ENCODE peak calls at places on chromosomes 3 and 15, in six cellular contexts. H, F, E, A, Z and B are unnamed samples.

GRCh38 chr15:71301958-71302621 is 186.8 kb downstream of the THSD4 start:
- DNase-seq in H (no peak), F (peak), E (no peak), A (no peak), Z (no peak), B (no peak)

GRCh38 chr3:149216195-149216869 is 5.3 kb downstream of the CP start:
- DNase-seq in H (no peak), F (no peak), E (no peak), A (no peak), Z (peak), B (no peak)

GRCh38 chr15:45790325-45790943 is 155.6 kb downstream of the SQOR start:
- DNase-seq in H (no peak), F (peak), E (no peak), A (peak), Z (peak), B (no peak)

GRCh38 chr15:40928351-40928974 is 677 bp upstream of the DLL4 start:
- DNase-seq in H (no peak), F (no peak), E (no peak), A (no peak), Z (no peak), B (peak)

GRCh38 chr3:107740992-107741896 is 218.5 kb downstream of the BBX start:
- DNase-seq in H (no peak), F (peak), E (no peak), A (no peak), Z (no peak), B (no peak)

GRCh38 chr3:53850895-53851294 is 4.5 kb downstream of the IL17RB start:
- DNase-seq in H (no peak), F (peak), E (no peak), A (no peak), Z (peak), B (no peak)

GRCh38 chr3:151859905-151860304 is 13.5 kb upstream of the SUCNR1 start:
- DNase-seq in H (no peak), F (no peak), E (no peak), A (no peak), Z (no peak), B (no peak)

GRCh38 chr3:49020335-49021212 is 1.3 kb upstream of the NDUFAF3 start:
- DNase-seq in H (peak), F (no peak), E (no peak), A (no peak), Z (peak), B (peak)

GRCh38 chr3:134696155-134696554 is 45.3 kb upstream of the KY start:
- DNase-seq in H (no peak), F (no peak), E (no peak), A (no peak), Z (no peak), B (no peak)

GRCh38 chr15:100690032-100690785 is 87.8 kb downstream of the ASB7 start:
- DNase-seq in H (no peak), F (no peak), E (no peak), A (no peak), Z (peak), B (no peak)

GRCh38 chr3:34955684-34956083 is 683.6 kb upstream of the ARPP21 start:
- DNase-seq in H (no peak), F (no peak), E (no peak), A (no peak), Z (no peak), B (no peak)

GRCh38 chr3:189967254-189967865 is 153.3 kb downstream of the P3H2 start:
- DNase-seq in H (no peak), F (peak), E (no peak), A (peak), Z (peak), B (no peak)

GRCh38 chr3:31936661-31937060 is 44.4 kb downstream of the OSBPL10 start:
- DNase-seq in H (no peak), F (peak), E (no peak), A (no peak), Z (no peak), B (no peak)

GRCh38 chr3:55169161-55169560 is 241.3 kb upstream of the LRTM1 start:
- DNase-seq in H (no peak), F (no peak), E (no peak), A (no peak), Z (no peak), B (no peak)

GRCh38 chr15:60932051-60932915 is 296.8 kb downstream of the RORA start:
- DNase-seq in H (no peak), F (peak), E (peak), A (peak), Z (peak), B (no peak)

GRCh38 chr15:84799511-84800187 is 17.5 kb upstream of the ALPK3 start:
- DNase-seq in H (peak), F (no peak), E (no peak), A (no peak), Z (no peak), B (peak)

GRCh38 chr3:51706788-51707731 is at the start of gene GRM2:
- DNase-seq in H (peak), F (peak), E (peak), A (no peak), Z (peak), B (peak)

GRCh38 chr15:65132841-65133549 is 613 bp downstream of the PDCD7 start:
- DNase-seq in H (peak), F (peak), E (no peak), A (peak), Z (peak), B (peak)

GRCh38 chr15:65130941-65131340 is 2.7 kb downstream of the PDCD7 start:
- DNase-seq in H (no peak), F (no peak), E (no peak), A (no peak), Z (no peak), B (no peak)

GRCh38 chr15:65133550-65134200 is at the start of gene PDCD7:
- DNase-seq in H (peak), F (peak), E (peak), A (peak), Z (peak), B (peak)
- TF ChIP-seq POLR2A in H (peak), F (peak), E (no peak), A (peak), Z (peak), B (peak)

DNA sequence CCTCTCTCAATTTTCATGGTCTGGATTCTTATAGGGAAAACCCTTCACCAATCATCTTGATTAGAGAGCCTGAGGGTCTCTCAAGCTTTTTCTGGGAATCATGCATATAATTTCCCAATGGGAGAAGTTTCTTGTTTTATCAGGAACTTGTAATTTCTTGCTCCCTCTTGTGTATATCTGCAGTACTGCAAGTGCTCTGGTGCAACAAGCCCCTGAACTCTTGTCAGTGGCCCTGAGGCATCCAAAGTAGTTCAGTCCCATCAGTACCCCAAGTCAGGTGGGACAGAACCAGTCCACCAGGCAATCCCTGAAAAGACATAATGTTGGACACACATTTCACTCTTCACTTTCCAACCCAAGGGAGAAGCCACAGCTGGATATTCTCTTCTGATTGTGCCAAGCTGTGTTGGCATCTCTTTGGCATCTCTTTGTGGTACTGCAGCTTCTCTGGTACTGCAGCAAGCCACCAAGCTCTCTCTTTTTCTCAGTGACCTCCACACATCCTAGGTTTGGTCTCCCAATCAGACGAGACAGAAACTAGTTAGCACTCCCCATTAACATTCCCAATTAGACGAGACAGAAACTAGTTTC is 214.5 kb downstream of the ZIC4 start:
- DNase-seq in H (no peak), F (peak), E (peak), A (peak), Z (peak), B (no peak)
- TF ChIP-seq CTCF in H (peak), F (peak), E (no peak), A (peak), Z (peak), B (no peak)

GRCh38 chr3:68007621-68008226 is 353.3 kb upstream of the SUCLG2 start:
- DNase-seq in H (no peak), F (no peak), E (no peak), A (no peak), Z (no peak), B (no peak)
- H3K4me3 ChIP-seq in H (peak), F (no peak), E (no peak), A (no peak), Z (no peak), B (peak)

GRCh38 chr3:88957751-88958452 is 149.5 kb upstream of the EPHA3 start:
- DNase-seq in H (no peak), F (peak), E (no peak), A (no peak), Z (no peak), B (no peak)

GRCh38 chr3:88960019-88960418 is 147.4 kb upstream of the EPHA3 start:
- DNase-seq in H (no peak), F (no peak), E (no peak), A (no peak), Z (no peak), B (no peak)

GRCh38 chr3:88954853-88955252 is 152.6 kb upstream of the EPHA3 start:
- DNase-seq in H (no peak), F (no peak), E (no peak), A (no peak), Z (no peak), B (no peak)
- TF ChIP-seq POLR2A in H (no peak), F (no peak), E (no peak), A (no peak), Z (no peak), B (no peak)

DNA sequence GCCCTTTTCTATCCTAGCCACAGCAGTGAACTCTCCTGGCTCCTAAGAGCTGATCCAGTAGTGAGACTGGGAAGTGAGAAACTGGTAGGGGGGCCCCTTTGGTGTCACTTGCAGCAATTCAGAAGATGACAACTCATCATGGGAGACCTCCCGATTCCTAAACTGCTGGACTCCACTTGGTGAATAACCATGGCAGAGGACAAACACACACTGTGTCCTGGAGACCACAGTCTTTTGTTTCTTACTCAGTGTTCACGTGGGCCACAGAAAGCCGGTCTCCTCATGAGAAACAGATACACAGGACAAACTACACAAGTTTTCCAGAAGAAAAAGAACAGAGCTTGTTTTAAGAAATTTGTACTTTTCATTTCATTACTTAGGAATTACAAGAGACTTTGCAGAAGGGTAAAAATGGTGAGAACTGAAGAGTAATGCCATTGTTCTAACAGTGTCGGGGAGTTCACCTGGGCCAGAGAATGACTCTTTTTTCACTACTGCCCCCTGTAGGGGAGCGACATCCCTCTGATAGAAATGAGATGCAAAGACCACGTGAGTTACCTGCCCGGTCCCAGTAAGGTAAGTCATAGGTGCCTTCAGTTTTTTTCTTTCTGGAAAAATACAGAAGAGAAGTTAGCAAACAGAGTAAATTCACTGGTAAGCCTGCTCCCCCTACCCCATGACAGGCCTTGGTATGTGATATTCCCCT is 38.1 kb downstream of the ST3GAL6 start:
- DNase-seq in H (no peak), F (no peak), E (no peak), A (no peak), Z (no peak), B (no peak)
- TF ChIP-seq CTCF in H (no peak), F (peak), E (no peak), A (peak), Z (no peak), B (no peak)

GRCh38 chr3:178059124-178059523 is 477.1 kb upstream of the KCNMB2 start:
- DNase-seq in H (no peak), F (peak), E (no peak), A (no peak), Z (no peak), B (no peak)
- H3K4me3 ChIP-seq in H (no peak), F (no peak), E (no peak), A (no peak), Z (no peak), B (no peak)

GRCh38 chr15:43212951-43213350 is 7.9 kb downstream of the EPB42 start:
- DNase-seq in H (no peak), F (no peak), E (no peak), A (no peak), Z (no peak), B (no peak)
- TF ChIP-seq POLR2A in H (no peak), F (no peak), E (no peak), A (no peak), Z (no peak), B (no peak)

GRCh38 chr15:57772223-57772957 is 65.9 kb downstream of the POLR2M start:
- DNase-seq in H (no peak), F (peak), E (no peak), A (no peak), Z (no peak), B (no peak)
- TF ChIP-seq CTCF in H (no peak), F (no peak), E (no peak), A (no peak), Z (no peak), B (no peak)

GRCh38 chr15:78997981-78998499 is 53.2 kb upstream of the CTSH start:
- DNase-seq in H (no peak), F (no peak), E (no peak), A (no peak), Z (no peak), B (no peak)
- H3K4me3 ChIP-seq in H (no peak), F (no peak), E (no peak), A (no peak), Z (no peak), B (no peak)